ENCODE peak calls at places on chromosomes 6 and 20, in eight cellular contexts. G is fibroblast of lung; N is stimulated activated CD8-positive, alpha-beta memory T cell treated with anti-CD3 and anti-CD28 coated beads, Interleukin-2, amount 100 ng/mL, for 48 hours; R is GM12878; W is progenitor cell of endocrine pancreas; F is Calu3; M is B cell; I is GM10248. H is an unnamed sample.
A peak's percentile ranks its signal among the peaks of the same experiment; 100 is the strongest.

GRCh38 chr6:121616411-121616810 is 181.0 kb downstream of the GJA1 start:
- DNase-seq in G (no peak), N (no peak), R (no peak), W (no peak), F (no peak), M (no peak), I (no peak), H (no peak)

GRCh38 chr20:14477125-14477524 is 139.7 kb upstream of the FLRT3 start:
- DNase-seq in G (peak; percentile 82), N (no peak), R (no peak), W (no peak), F (no peak), M (no peak), I (no peak), H (no peak)

GRCh38 chr6:126957721-126958120 is 160.8 kb upstream of the RSPO3 start:
- DNase-seq in G (no peak), N (no peak), R (no peak), W (no peak), F (no peak), M (no peak), I (no peak), H (no peak)

GRCh38 chr6:36273802-36274201 is 3.9 kb downstream of the PNPLA1 start:
- DNase-seq in G (no peak), N (no peak), R (no peak), W (no peak), F (no peak), M (no peak), I (no peak), H (no peak)

GRCh38 chr6:36515844-36516243 is 31.4 kb downstream of the STK38 start:
- DNase-seq in G (no peak), N (no peak), R (no peak), W (no peak), F (no peak), M (no peak), I (no peak), H (no peak)

GRCh38 chr20:45503430-45503829 is 12.0 kb downstream of the SPINT3 start:
- DNase-seq in G (no peak), N (no peak), R (no peak), W (no peak), F (no peak), M (no peak), I (no peak), H (no peak)

GRCh38 chr20:49956689-49957443 is 20.7 kb downstream of the RNF114 start:
- DNase-seq in G (no peak), N (no peak), R (no peak), W (no peak), F (no peak), M (no peak), I (no peak), H (no peak)

GRCh38 chr6:56819604-56820003 is 135.3 kb upstream of the BEND6 start:
- DNase-seq in G (no peak), N (no peak), R (no peak), W (no peak), F (no peak), M (no peak), I (no peak), H (no peak)

GRCh38 chr6:18330548-18331066 is 56.5 kb upstream of the RNF144B start:
- DNase-seq in G (no peak), N (no peak), R (no peak), W (no peak), F (no peak), M (peak; percentile 38), I (no peak), H (peak; percentile 42)

GRCh38 chr6:33613794-33614166 is 7.3 kb upstream of the ITPR3 start:
- DNase-seq in G (peak; percentile 59), N (no peak), R (no peak), W (no peak), F (peak; percentile 70), M (no peak), I (no peak), H (no peak)

GRCh38 chr6:35487653-35488516 is 9.0 kb downstream of the TEAD3 start:
- DNase-seq in G (peak; percentile 55), N (no peak), R (no peak), W (no peak), F (peak; percentile 59), M (no peak), I (no peak), H (no peak)

GRCh38 chr6:63527658-63528514 is 44.4 kb upstream of the LOC128125822 start:
- DNase-seq in G (peak; percentile 99), N (no peak), R (no peak), W (no peak), F (peak; percentile 71), M (no peak), I (no peak), H (no peak)

GRCh38 chr6:15524736-15525401 is 138.0 kb downstream of the DTNBP1 start:
- DNase-seq in G (no peak), N (no peak), R (no peak), W (no peak), F (no peak), M (no peak), I (no peak), H (no peak)

GRCh38 chr6:3559561-3559960 is 102.7 kb upstream of the SLC22A23 start:
- DNase-seq in G (no peak), N (no peak), R (no peak), W (no peak), F (no peak), M (no peak), I (no peak), H (no peak)

GRCh38 chr20:40687384-40688128 is 1.5 kb downstream of the MAFB start:
- DNase-seq in G (peak; percentile 34), N (no peak), R (no peak), W (peak; percentile 46), F (no peak), M (no peak), I (no peak), H (no peak)

GRCh38 chr20:53195882-53196610 is 223.9 kb downstream of the TSHZ2 start:
- DNase-seq in G (no peak), N (no peak), R (no peak), W (no peak), F (no peak), M (no peak), I (no peak), H (no peak)

GRCh38 chr6:124434416-124434815 is 527.8 kb upstream of the RNF217 start:
- DNase-seq in G (peak; percentile 80), N (no peak), R (no peak), W (no peak), F (no peak), M (no peak), I (no peak), H (no peak)

GRCh38 chr20:47981242-47981641 is 196.0 kb upstream of the SULF2 start:
- DNase-seq in G (no peak), N (no peak), R (no peak), W (no peak), F (no peak), M (no peak), I (no peak), H (no peak)

GRCh38 chr6:87237804-87238203 is 82.4 kb downstream of the ZNF292 start:
- DNase-seq in G (peak; percentile 50), N (no peak), R (no peak), W (no peak), F (no peak), M (peak; percentile 31), I (peak; percentile 28), H (peak; percentile 26)

GRCh38 chr6:149271348-149272340 is 45.9 kb upstream of the TAB2 start:
- DNase-seq in G (no peak), N (peak; percentile 73), R (peak; percentile 65), W (no peak), F (no peak), M (peak; percentile 71), I (peak; percentile 62), H (peak; percentile 72)

GRCh38 chr20:11101243-11101642 is 427.4 kb upstream of the JAG1 start:
- DNase-seq in G (no peak), N (no peak), R (no peak), W (no peak), F (no peak), M (no peak), I (no peak), H (no peak)

GRCh38 chr6:9404351-9405146 is 969.2 kb upstream of the SLC35B3 start:
- DNase-seq in G (peak; percentile 44), N (no peak), R (no peak), W (no peak), F (no peak), M (no peak), I (no peak), H (no peak)

GRCh38 chr6:154392561-154392960 is 36.0 kb upstream of the IPCEF1 start:
- DNase-seq in G (no peak), N (no peak), R (no peak), W (no peak), F (no peak), M (no peak), I (no peak), H (no peak)

GRCh38 chr6:46410330-46410953 is 80.8 kb downstream of the RCAN2 start:
- DNase-seq in G (peak; percentile 57), N (no peak), R (peak; percentile 21), W (no peak), F (peak; percentile 34), M (peak; percentile 49), I (peak; percentile 50), H (peak; percentile 11)